ENCODE peak calls at places on chromosomes 11 and 22, in five cellular contexts. U is natural killer cell, I is DND-41, J is SJCRH30, S is adipocyte. A is an unnamed sample.

GRCh38 chr11:73296501-73297230 is 11.4 kb upstream of the ARHGEF17 start:
- DNase-seq in S (no peak), J (no peak), U (no peak), I (no peak), A (no peak)

GRCh38 chr11:79493555-79494171 is 52.8 kb upstream of the TENM4 start:
- DNase-seq in I (peak), U (no peak), S (peak), J (peak), A (peak)

GRCh38 chr11:119538748-119539147 is 115.8 kb upstream of the THY1 start:
- DNase-seq in S (peak), I (no peak), J (peak), U (no peak), A (no peak)

GRCh38 chr11:112797072-112797471 is 164.1 kb upstream of the NCAM1 start:
- DNase-seq in J (no peak), U (no peak), I (no peak), S (no peak), A (no peak)

GRCh38 chr11:115462004-115462541 is 42.1 kb downstream of the CADM1 start:
- DNase-seq in I (no peak), S (no peak), U (no peak), J (no peak), A (no peak)

GRCh38 chr11:30917859-30918478 is 331.8 kb upstream of the MPPED2 start:
- DNase-seq in I (peak), S (peak), J (peak), U (no peak), A (no peak)

GRCh38 chr22:35892192-35892591 is 136.4 kb downstream of the RBFOX2 start:
- DNase-seq in U (no peak), J (no peak), S (no peak), I (no peak), A (peak)

GRCh38 chr11:35526370-35526792 is 965 bp upstream of the PAMR1 start:
- DNase-seq in S (no peak), J (peak), I (no peak), U (no peak), A (no peak)

GRCh38 chr11:128226106-128226716 is 361.1 kb downstream of the ETS1 start:
- DNase-seq in I (no peak), S (peak), J (no peak), U (no peak), A (no peak)

GRCh38 chr11:71182791-71183556 is 69.4 kb downstream of the SHANK2 start:
- DNase-seq in S (no peak), I (no peak), U (no peak), J (no peak), A (no peak)